ENCODE peak calls at places on chromosomes 6 and 20, in five cellular contexts. H is lower leg skin, S is heart left ventricle, U is Calu3, T is GM03348. X is an unnamed sample.

GRCh38 chr20:2005359-2005758 is 11.5 kb upstream of the PDYN start:
- DNase-seq in H (no peak), S (no peak), U (no peak), T (no peak), X (no peak)

GRCh38 chr20:56731041-56731440 is 101.9 kb downstream of the TFAP2C start:
- DNase-seq in H (no peak), S (no peak), U (no peak), T (no peak), X (no peak)

GRCh38 chr6:84842526-84843161 is 78.2 kb upstream of the TBX18 start:
- DNase-seq in H (no peak), S (no peak), U (no peak), T (peak; percentile 36), X (no peak)

GRCh38 chr6:83221886-83222479 is 28.8 kb downstream of the RWDD2A start:
- DNase-seq in H (no peak), S (no peak), U (no peak), T (peak; percentile 37), X (no peak)

GRCh38 chr6:157282279-157282678 is 41.0 kb downstream of the TMEM242 start:
- DNase-seq in H (peak; percentile 79), S (no peak), U (no peak), T (no peak), X (no peak)

GRCh38 chr6:27478141-27478705 is 5.3 kb upstream of the ZNF184 start:
- DNase-seq in H (no peak), S (no peak), U (no peak), T (peak; percentile 3), X (no peak)

GRCh38 chr6:47134476-47135189 is 92.5 kb upstream of the ADGRF1 start:
- DNase-seq in H (no peak), S (no peak), U (peak; percentile 52), T (peak; percentile 55), X (no peak)

GRCh38 chr20:24786096-24786495 is 163.0 kb upstream of the CST7 start:
- DNase-seq in H (no peak), S (peak; percentile 56), U (no peak), T (no peak), X (no peak)

X was measured in activated CD4-positive, alpha-beta T cell treated with anti-CD3 and anti-CD28 coated beads, Interleukin-2, amount 50 U/mL, for 24 hours.